ENCODE peak calls at places on chromosomes 1 and 21, in six cellular contexts. One of them, this sample, is unnamed.
A peak's percentile ranks its signal among the peaks of the same experiment; 100 is the strongest.

GRCh38 chr1:115327270-115327669 is 10.8 kb downstream of the NGF start:
- DNase-seq in sigmoid colon: no peak
- DNase-seq in HL-60: no peak
- DNase-seq in HCT116: no peak
- DNase-seq in transverse colon: no peak
- DNase-seq in prostate gland: no peak
- DNase-seq in this sample: no peak

GRCh38 chr1:95503371-95504145 is 269.5 kb downstream of the RWDD3 start:
- DNase-seq in prostate gland: no peak
- DNase-seq in HL-60: no peak
- DNase-seq in sigmoid colon: no peak
- DNase-seq in HCT116: no peak
- DNase-seq in transverse colon: no peak
- DNase-seq in this sample: no peak

GRCh38 chr1:109942434-109942833 is 31.8 kb downstream of the CSF1 start:
- DNase-seq in prostate gland: no peak
- DNase-seq in sigmoid colon: no peak
- DNase-seq in HCT116: no peak
- DNase-seq in transverse colon: no peak
- DNase-seq in HL-60: no peak
- DNase-seq in this sample: no peak

GRCh38 chr1:17765444-17766411 is 10.6 kb downstream of the ACTL8 start:
- DNase-seq in HCT116: no peak
- DNase-seq in HL-60: no peak
- DNase-seq in transverse colon: no peak
- DNase-seq in sigmoid colon: no peak
- DNase-seq in prostate gland: no peak
- DNase-seq in this sample: no peak

GRCh38 chr1:99279525-99279924 is 15.2 kb downstream of the PLPPR4 start:
- DNase-seq in HCT116: no peak
- DNase-seq in prostate gland: no peak
- DNase-seq in transverse colon: no peak
- DNase-seq in HL-60: no peak
- DNase-seq in sigmoid colon: no peak
- DNase-seq in this sample: no peak

GRCh38 chr1:67004176-67004575 is 49.8 kb downstream of the SLC35D1 start:
- DNase-seq in transverse colon: no peak
- DNase-seq in sigmoid colon: no peak
- DNase-seq in HCT116: no peak
- DNase-seq in HL-60: no peak
- DNase-seq in prostate gland: no peak
- DNase-seq in this sample: no peak

GRCh38 chr1:204565617-204566582 is 49.7 kb downstream of the MDM4 start:
- DNase-seq in HL-60: peak; percentile 25
- DNase-seq in prostate gland: peak; percentile 39
- DNase-seq in HCT116: peak; percentile 68
- DNase-seq in sigmoid colon: peak; percentile 79
- DNase-seq in transverse colon: peak; percentile 49
- DNase-seq in this sample: no peak

GRCh38 chr1:28028873-28029654 is 59.3 kb downstream of the EYA3 start:
- DNase-seq in prostate gland: no peak
- DNase-seq in HCT116: no peak
- DNase-seq in HL-60: no peak
- DNase-seq in sigmoid colon: no peak
- DNase-seq in transverse colon: no peak
- DNase-seq in this sample: no peak

GRCh38 chr1:246152986-246153431 is 354.1 kb downstream of the SMYD3 start:
- DNase-seq in HCT116: no peak
- DNase-seq in prostate gland: no peak
- DNase-seq in HL-60: peak; percentile 91
- DNase-seq in sigmoid colon: no peak
- DNase-seq in transverse colon: no peak
- DNase-seq in this sample: no peak

GRCh38 chr1:89041055-89041707 is 18.5 kb upstream of the GBP3 start:
- DNase-seq in HL-60: no peak
- DNase-seq in sigmoid colon: no peak
- DNase-seq in HCT116: no peak
- DNase-seq in transverse colon: no peak
- DNase-seq in prostate gland: no peak
- DNase-seq in this sample: no peak

GRCh38 chr1:59233444-59233843 is 63.5 kb upstream of the FGGY start:
- DNase-seq in prostate gland: no peak
- DNase-seq in HL-60: no peak
- DNase-seq in sigmoid colon: no peak
- DNase-seq in transverse colon: no peak
- DNase-seq in HCT116: no peak
- DNase-seq in this sample: no peak

GRCh38 chr1:77857557-77857956 is 30.9 kb upstream of the NEXN start:
- DNase-seq in transverse colon: no peak
- DNase-seq in HL-60: no peak
- DNase-seq in sigmoid colon: no peak
- DNase-seq in HCT116: no peak
- DNase-seq in prostate gland: no peak
- DNase-seq in this sample: no peak

GRCh38 chr21:42925114-42925907 is at the start of gene ERVH48-1:
- DNase-seq in sigmoid colon: no peak
- DNase-seq in prostate gland: no peak
- DNase-seq in HCT116: no peak
- DNase-seq in transverse colon: no peak
- DNase-seq in HL-60: no peak
- DNase-seq in this sample: no peak
- TF ChIP-seq POLR2AphosphoS5 in sigmoid colon: no peak
- TF ChIP-seq POLR2AphosphoS5 in prostate gland: no peak
- TF ChIP-seq POLR2AphosphoS5 in HCT116: no peak
- TF ChIP-seq POLR2AphosphoS5 in transverse colon: no peak
- TF ChIP-seq POLR2AphosphoS5 in HL-60: no peak
- TF ChIP-seq POLR2AphosphoS5 in this sample: no peak

DNA sequence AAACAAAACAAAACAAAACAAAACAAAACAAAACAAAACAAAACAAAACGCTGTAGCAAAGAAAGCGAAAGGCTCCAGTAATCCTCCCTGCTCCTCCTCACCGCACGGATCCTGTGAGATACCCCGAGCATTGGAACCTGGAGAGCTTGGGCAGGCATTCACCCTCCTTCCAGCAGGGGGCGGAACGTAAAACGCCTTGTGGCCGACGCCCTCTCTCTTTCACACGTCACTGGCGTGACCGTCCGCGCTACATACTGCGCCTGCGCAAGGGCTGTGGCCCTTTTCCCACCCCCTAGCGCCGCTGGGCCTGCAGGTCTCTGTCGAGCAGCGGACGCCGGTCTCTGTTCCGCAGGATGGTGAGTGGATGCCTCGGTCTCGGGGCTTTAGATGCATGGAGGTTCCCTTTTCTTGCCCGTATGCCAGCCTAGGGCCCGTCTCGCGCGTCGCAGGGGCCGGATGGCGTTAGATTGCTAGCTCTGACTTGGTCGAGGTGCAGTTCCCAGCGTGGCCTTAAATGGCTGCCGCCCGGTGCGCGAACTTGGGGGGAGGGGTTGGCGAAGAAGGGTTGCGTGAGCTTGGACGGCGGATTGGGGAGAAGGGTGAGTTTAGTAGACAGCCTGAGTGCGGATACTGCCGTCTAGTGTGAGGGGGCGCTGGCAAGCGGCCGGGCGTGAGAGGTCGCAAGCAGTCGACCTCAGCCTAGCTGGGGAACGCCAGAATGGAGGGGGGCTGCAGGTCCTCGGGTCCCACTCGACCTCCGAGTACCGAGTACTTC is at the start of gene RPL5:
- DNase-seq in sigmoid colon: peak; percentile 98
- DNase-seq in prostate gland: peak; percentile 95
- DNase-seq in HL-60: peak; percentile 97
- DNase-seq in transverse colon: peak; percentile 98
- DNase-seq in HCT116: peak; percentile 95
- DNase-seq in this sample: peak; percentile 97
- TF ChIP-seq POLR2AphosphoS5 in sigmoid colon: peak; percentile 99
- TF ChIP-seq POLR2AphosphoS5 in prostate gland: peak; percentile 99
- TF ChIP-seq POLR2AphosphoS5 in HL-60: peak; percentile 99
- TF ChIP-seq POLR2AphosphoS5 in transverse colon: peak; percentile 99
- TF ChIP-seq POLR2AphosphoS5 in HCT116: peak; percentile 100
- TF ChIP-seq POLR2AphosphoS5 in this sample: peak; percentile 99

DNA sequence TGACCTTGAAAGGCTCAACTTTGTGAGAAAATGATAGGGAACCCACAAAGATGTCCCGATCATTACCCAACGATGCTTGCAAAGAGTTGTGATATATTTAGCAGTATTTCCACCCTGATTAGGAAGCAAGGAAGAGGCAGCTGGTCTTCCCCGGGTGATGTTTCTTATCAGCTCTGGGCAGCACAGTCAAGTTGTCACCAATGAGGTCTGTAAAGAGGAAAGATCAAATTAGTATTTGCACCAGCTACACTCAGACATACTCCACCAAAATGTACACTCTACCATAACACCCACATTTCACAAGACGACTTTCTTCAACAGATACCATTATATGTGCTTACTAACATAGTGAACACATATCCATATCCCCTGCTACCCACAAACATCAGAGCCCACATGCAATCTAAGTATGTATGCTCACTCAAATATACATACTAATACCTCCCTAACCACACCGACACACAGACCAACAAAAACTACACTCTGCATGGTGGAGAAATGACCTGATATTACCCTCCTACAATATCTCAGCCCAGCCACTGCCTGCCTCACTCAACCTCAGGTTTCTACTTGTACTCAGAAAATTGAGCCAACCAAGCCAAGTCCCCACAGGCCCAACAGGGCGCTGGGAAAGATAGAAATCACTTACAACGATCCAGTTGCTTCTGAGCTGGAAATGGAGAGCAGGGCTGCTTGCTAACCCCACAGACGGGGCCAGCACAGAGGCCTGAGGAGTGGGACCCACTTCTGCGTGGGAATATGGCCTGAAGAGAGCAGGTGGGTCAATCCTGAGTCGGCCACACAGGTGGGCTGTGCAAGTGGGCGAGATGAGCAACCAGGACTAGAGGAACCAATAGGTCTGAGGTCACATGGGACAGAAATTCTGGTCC is 4.6 kb upstream of the BTG2 start:
- DNase-seq in HCT116: no peak
- DNase-seq in prostate gland: peak; percentile 51
- DNase-seq in transverse colon: no peak
- DNase-seq in sigmoid colon: no peak
- DNase-seq in HL-60: no peak
- DNase-seq in this sample: no peak
- TF ChIP-seq POLR2AphosphoS5 in HCT116: no peak
- TF ChIP-seq POLR2AphosphoS5 in prostate gland: peak; percentile 61
- TF ChIP-seq POLR2AphosphoS5 in transverse colon: no peak
- TF ChIP-seq POLR2AphosphoS5 in sigmoid colon: no peak
- TF ChIP-seq POLR2AphosphoS5 in HL-60: peak; percentile 49
- TF ChIP-seq POLR2AphosphoS5 in this sample: no peak

GRCh38 chr1:182698977-182699672 is 14.7 kb upstream of the RGS8 start:
- DNase-seq in prostate gland: no peak
- DNase-seq in transverse colon: no peak
- DNase-seq in sigmoid colon: no peak
- DNase-seq in HL-60: no peak
- DNase-seq in HCT116: no peak
- DNase-seq in this sample: peak; percentile 70
- TF ChIP-seq POLR2AphosphoS5 in prostate gland: no peak
- TF ChIP-seq POLR2AphosphoS5 in transverse colon: no peak
- TF ChIP-seq POLR2AphosphoS5 in sigmoid colon: no peak
- TF ChIP-seq POLR2AphosphoS5 in HL-60: no peak
- TF ChIP-seq POLR2AphosphoS5 in HCT116: no peak
- TF ChIP-seq POLR2AphosphoS5 in this sample: no peak

DNA sequence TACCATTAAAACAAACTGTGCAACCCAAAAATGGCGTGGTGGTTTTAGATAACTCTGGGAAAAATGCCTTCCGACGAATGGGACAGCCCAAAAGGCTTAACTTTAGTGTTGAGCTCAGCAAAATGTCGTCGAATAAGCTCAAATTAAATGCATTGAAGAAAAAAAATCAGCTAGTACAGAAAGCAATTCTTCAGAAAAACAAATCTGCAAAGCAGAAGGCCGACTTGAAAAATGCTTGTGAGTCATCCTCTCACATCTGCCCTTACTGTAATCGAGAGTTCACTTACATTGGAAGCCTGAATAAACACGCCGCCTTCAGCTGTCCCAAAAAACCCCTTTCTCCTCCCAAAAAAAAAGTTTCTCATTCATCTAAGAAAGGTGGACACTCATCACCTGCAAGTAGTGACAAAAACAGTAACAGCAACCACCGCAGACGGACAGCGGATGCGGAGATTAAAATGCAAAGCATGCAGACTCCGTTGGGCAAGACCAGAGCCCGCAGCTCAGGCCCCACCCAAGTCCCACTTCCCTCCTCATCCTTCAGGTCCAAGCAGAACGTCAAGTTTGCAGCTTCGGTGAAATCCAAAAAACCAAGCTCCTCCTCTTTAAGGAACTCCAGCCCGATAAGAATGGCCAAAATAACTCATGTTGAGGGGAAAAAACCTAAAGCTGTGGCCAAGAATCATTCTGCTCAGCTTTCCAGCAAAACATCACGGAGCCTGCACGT is 82.1 kb downstream of the PRDM2 start:
- DNase-seq in HCT116: no peak
- DNase-seq in HL-60: no peak
- DNase-seq in prostate gland: no peak
- DNase-seq in transverse colon: no peak
- DNase-seq in sigmoid colon: no peak
- DNase-seq in this sample: no peak
- TF ChIP-seq POLR2AphosphoS5 in HCT116: no peak
- TF ChIP-seq POLR2AphosphoS5 in HL-60: no peak
- TF ChIP-seq POLR2AphosphoS5 in prostate gland: no peak
- TF ChIP-seq POLR2AphosphoS5 in transverse colon: no peak
- TF ChIP-seq POLR2AphosphoS5 in sigmoid colon: no peak
- TF ChIP-seq POLR2AphosphoS5 in this sample: no peak

DNA sequence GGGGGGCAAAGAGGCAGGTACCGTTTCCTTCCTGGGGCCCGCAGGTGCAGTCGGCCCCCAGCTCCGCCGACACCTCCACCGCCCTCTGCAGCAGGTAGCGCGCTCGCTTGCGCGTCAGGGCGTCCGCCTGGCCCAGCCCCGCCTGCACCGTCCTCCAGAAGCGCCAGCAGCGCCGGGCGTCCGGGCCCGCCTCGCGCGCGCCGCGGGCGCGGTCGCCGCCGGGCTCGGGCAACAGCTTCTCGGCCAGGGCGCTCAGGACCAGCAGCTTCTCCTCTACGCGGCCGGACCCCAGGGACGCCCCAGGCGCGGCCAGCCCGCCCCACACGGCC is 863 bp downstream of the TARBP1 start:
- DNase-seq in transverse colon: peak; percentile 81
- DNase-seq in HL-60: no peak
- DNase-seq in sigmoid colon: no peak
- DNase-seq in prostate gland: peak; percentile 54
- DNase-seq in HCT116: no peak
- DNase-seq in this sample: no peak
- TF ChIP-seq POLR2AphosphoS5 in transverse colon: no peak
- TF ChIP-seq POLR2AphosphoS5 in HL-60: peak; percentile 32
- TF ChIP-seq POLR2AphosphoS5 in sigmoid colon: no peak
- TF ChIP-seq POLR2AphosphoS5 in prostate gland: no peak
- TF ChIP-seq POLR2AphosphoS5 in HCT116: peak; percentile 71
- TF ChIP-seq POLR2AphosphoS5 in this sample: no peak

DNA sequence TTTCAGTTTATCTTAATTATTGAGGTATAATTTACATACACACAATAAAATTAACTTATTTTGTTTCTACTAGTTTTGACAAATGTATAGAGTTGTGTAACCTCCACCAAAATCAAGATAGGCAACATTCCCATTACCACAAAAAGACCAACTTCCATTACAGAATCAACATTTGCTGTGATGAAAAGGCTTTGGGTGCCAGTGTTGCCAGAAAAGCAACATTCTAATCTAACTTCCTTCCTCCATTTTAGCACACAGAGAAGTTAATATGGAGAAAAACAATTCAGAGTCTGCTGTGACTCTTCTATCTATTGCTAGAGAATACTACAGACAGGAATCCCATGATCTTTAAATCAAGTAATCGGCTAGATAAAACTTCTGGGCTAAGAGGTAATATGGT is 245.3 kb downstream of the RERE start:
- DNase-seq in HCT116: no peak
- DNase-seq in transverse colon: no peak
- DNase-seq in HL-60: no peak
- DNase-seq in sigmoid colon: no peak
- DNase-seq in prostate gland: no peak
- DNase-seq in this sample: no peak
- TF ChIP-seq POLR2AphosphoS5 in HCT116: no peak
- TF ChIP-seq POLR2AphosphoS5 in transverse colon: no peak
- TF ChIP-seq POLR2AphosphoS5 in HL-60: no peak
- TF ChIP-seq POLR2AphosphoS5 in sigmoid colon: no peak
- TF ChIP-seq POLR2AphosphoS5 in prostate gland: no peak
- TF ChIP-seq POLR2AphosphoS5 in this sample: no peak

This sample was measured in suprapubic skin.